ENCODE peak calls at places on chromosomes 4 and X, in nine cellular contexts. V, P, X, A, I, S, R, Y and O are unnamed samples.

GRCh38 chr4:188439641-188440311 is 300.5 kb downstream of the TRIML1 start:
- DNase-seq in V (no peak), P (no peak), X (peak; percentile 3), A (no peak), I (no peak), S (peak; percentile 3), R (peak; percentile 13), Y (no peak), O (no peak)

GRCh38 chr4:25161599-25161960 is 1.3 kb upstream of the SEPSECS start:
- DNase-seq in V (no peak), P (no peak), X (no peak), A (no peak), I (no peak), S (no peak), R (no peak), Y (no peak), O (no peak)

GRCh38 chr4:137370206-137370633 is 162.1 kb downstream of the PCDH18 start:
- DNase-seq in V (no peak), P (no peak), X (no peak), A (peak; percentile 36), I (peak; percentile 71), S (no peak), R (peak; percentile 52), Y (no peak), O (no peak)

GRCh38 chr4:4415806-4416805 is 29.2 kb downstream of the NSG1 start:
- DNase-seq in V (no peak), P (no peak), X (no peak), A (no peak), I (no peak), S (no peak), R (no peak), Y (no peak), O (no peak)

GRCh38 chr4:7381221-7381889 is 53.4 kb downstream of the PSAPL1 start:
- DNase-seq in V (no peak), P (no peak), X (no peak), A (no peak), I (no peak), S (no peak), R (no peak), Y (no peak), O (no peak)

GRCh38 chr4:70571772-70572171 is 20.3 kb upstream of the AMBN start:
- DNase-seq in V (no peak), P (no peak), X (no peak), A (no peak), I (no peak), S (no peak), R (no peak), Y (no peak), O (no peak)

GRCh38 chr4:102663073-102663472 is 97.7 kb downstream of the MANBA start:
- DNase-seq in V (no peak), P (no peak), X (no peak), A (peak; percentile 54), I (peak; percentile 58), S (no peak), R (peak; percentile 65), Y (no peak), O (no peak)

GRCh38 chr4:138910914-138911336 is 104.7 kb upstream of the NOCT start:
- DNase-seq in V (no peak), P (no peak), X (peak; percentile 74), A (peak; percentile 47), I (peak; percentile 13), S (peak; percentile 86), R (peak; percentile 93), Y (peak; percentile 39), O (peak; percentile 54)

GRCh38 chr4:11424896-11425295 is 3.8 kb downstream of the HS3ST1 start:
- DNase-seq in V (no peak), P (no peak), X (no peak), A (no peak), I (no peak), S (no peak), R (no peak), Y (no peak), O (no peak)

GRCh38 chrX:15366507-15367352 is 17.5 kb downstream of the VEGFD start:
- DNase-seq in V (no peak), P (no peak), X (no peak), A (no peak), I (no peak), S (no peak), R (no peak), Y (no peak), O (no peak)

GRCh38 chr4:41745292-41746024 is 3.1 kb downstream of the PHOX2B start:
- DNase-seq in V (no peak), P (no peak), X (no peak), A (no peak), I (no peak), S (no peak), R (no peak), Y (no peak), O (no peak)

GRCh38 chrX:28582494-28582893 is 4.8 kb upstream of the IL1RAPL1 start:
- DNase-seq in V (no peak), P (no peak), X (no peak), A (no peak), I (no peak), S (no peak), R (no peak), Y (no peak), O (no peak)

GRCh38 chr4:169604131-169604900 is 8.1 kb downstream of the NEK1 start:
- DNase-seq in V (no peak), P (no peak), X (no peak), A (no peak), I (peak; percentile 64), S (no peak), R (peak; percentile 69), Y (no peak), O (no peak)

GRCh38 chr4:22391548-22391947 is 124.3 kb downstream of the ADGRA3 start:
- DNase-seq in V (no peak), P (no peak), X (no peak), A (peak; percentile 11), I (peak; percentile 67), S (no peak), R (peak; percentile 53), Y (no peak), O (no peak)

GRCh38 chr4:8699479-8700145 is 107.0 kb downstream of the CPZ start:
- DNase-seq in V (no peak), P (no peak), X (no peak), A (no peak), I (no peak), S (no peak), R (no peak), Y (peak; percentile 32), O (no peak)

GRCh38 chrX:56130436-56130835 is 101.7 kb upstream of the KLF8 start:
- DNase-seq in V (no peak), P (no peak), X (no peak), A (no peak), I (no peak), S (no peak), R (no peak), Y (no peak), O (no peak)

GRCh38 chr4:113559947-113560346 is 201.6 kb downstream of the CAMK2D start:
- DNase-seq in V (no peak), P (no peak), X (no peak), A (no peak), I (no peak), S (no peak), R (no peak), Y (no peak), O (no peak)

GRCh38 chr4:184695178-184695896 is 38.6 kb downstream of the CENPU start:
- DNase-seq in V (no peak), P (no peak), X (no peak), A (no peak), I (no peak), S (no peak), R (peak; percentile 17), Y (no peak), O (no peak)

GRCh38 chr4:145818001-145818400 is 120.6 kb downstream of the ZNF827 start:
- DNase-seq in V (no peak), P (no peak), X (no peak), A (no peak), I (no peak), S (no peak), R (no peak), Y (no peak), O (no peak)

GRCh38 chr4:136939781-136940180 is 592.5 kb downstream of the PCDH18 start:
- DNase-seq in V (no peak), P (no peak), X (no peak), A (no peak), I (no peak), S (no peak), R (no peak), Y (no peak), O (no peak)

GRCh38 chrX:136954930-136955329 is 74.4 kb upstream of the RBMX start:
- DNase-seq in V (no peak), P (no peak), X (no peak), A (peak; percentile 9), I (peak; percentile 11), S (peak; percentile 0), R (peak; percentile 55), Y (no peak), O (peak; percentile 26)

GRCh38 chrX:69079278-69079677 is 86.0 kb downstream of the PJA1 start:
- DNase-seq in V (no peak), P (no peak), X (no peak), A (no peak), I (no peak), S (no peak), R (peak; percentile 34), Y (no peak), O (no peak)

GRCh38 chrX:68732906-68733493 is 85.5 kb downstream of the STARD8 start:
- DNase-seq in V (peak; percentile 46), P (peak; percentile 71), X (peak; percentile 8), A (no peak), I (peak; percentile 23), S (peak; percentile 55), R (peak; percentile 70), Y (no peak), O (peak; percentile 29)

GRCh38 chrX:142428916-142429315 is 223.8 kb upstream of the MAGEC2 start:
- DNase-seq in V (no peak), P (no peak), X (no peak), A (no peak), I (no peak), S (no peak), R (no peak), Y (no peak), O (no peak)

GRCh38 chr4:8364141-8364540 is 76.4 kb downstream of the ACOX3 start:
- DNase-seq in V (no peak), P (no peak), X (no peak), A (no peak), I (no peak), S (no peak), R (no peak), Y (no peak), O (no peak)

GRCh38 chr4:186079698-186080097 is 10.7 kb downstream of the TLR3 start:
- DNase-seq in V (no peak), P (no peak), X (no peak), A (no peak), I (no peak), S (no peak), R (no peak), Y (no peak), O (no peak)

GRCh38 chr4:113327513-113327912 is 278.1 kb downstream of the ANK2 start:
- DNase-seq in V (no peak), P (no peak), X (no peak), A (no peak), I (peak; percentile 65), S (no peak), R (peak; percentile 7), Y (no peak), O (no peak)

GRCh38 chr4:116872308-116872707 is 213.1 kb downstream of the TRAM1L1 start:
- DNase-seq in V (no peak), P (no peak), X (no peak), A (no peak), I (no peak), S (no peak), R (no peak), Y (no peak), O (no peak)

GRCh38 chrX:13059269-13059668 is 14.8 kb upstream of the FAM9C start:
- DNase-seq in V (no peak), P (no peak), X (no peak), A (no peak), I (no peak), S (no peak), R (no peak), Y (no peak), O (no peak)

GRCh38 chr4:152886201-152886600 is 49.9 kb upstream of the FHDC1 start:
- DNase-seq in V (no peak), P (no peak), X (no peak), A (no peak), I (no peak), S (no peak), R (no peak), Y (no peak), O (no peak)